ENCODE peak calls at places on chromosomes 2 and 18, in six cellular contexts. T, R, W, C, S and V are unnamed samples.

GRCh38 chr2:118536306-118536705 is 311.1 kb downstream of the EN1 start:
- DNase-seq in S (no peak), T (no peak), R (no peak), C (no peak), W (no peak), V (no peak)

GRCh38 chr2:127471286-127471983 is 53.2 kb downstream of the PROC start:
- DNase-seq in S (no peak), C (no peak), T (no peak), W (no peak), R (no peak), V (no peak)

GRCh38 chr2:20577495-20578235 is 73.2 kb downstream of the HS1BP3 start:
- DNase-seq in C (peak), W (no peak), R (no peak), T (no peak), S (no peak), V (peak)

GRCh38 chr2:37610638-37611289 is 60.7 kb downstream of the CDC42EP3 start:
- DNase-seq in T (no peak), C (no peak), R (no peak), S (no peak), W (no peak), V (no peak)

GRCh38 chr18:49055787-49056186 is 105.0 kb upstream of the SMAD7 start:
- DNase-seq in R (no peak), C (peak), W (no peak), T (no peak), S (peak), V (peak)

GRCh38 chr18:37289423-37289822 is 276.2 kb downstream of the CELF4 start:
- DNase-seq in C (no peak), S (no peak), R (no peak), W (no peak), T (no peak), V (no peak)

GRCh38 chr2:227748079-227748478 is 2.4 kb downstream of the SCYGR8 start:
- DNase-seq in C (no peak), T (no peak), S (no peak), W (peak), R (no peak), V (peak)

GRCh38 chr2:64052468-64053241 is 33.4 kb upstream of the VPS54 start:
- DNase-seq in R (no peak), W (no peak), C (peak), S (no peak), T (no peak), V (no peak)

GRCh38 chr2:104853401-104853925 is 452 bp upstream of the POU3F3 start:
- DNase-seq in C (no peak), T (no peak), R (no peak), S (no peak), W (no peak), V (no peak)

GRCh38 chr2:144374163-144374661 is 145.7 kb downstream of the ZEB2 start:
- DNase-seq in S (no peak), C (no peak), W (no peak), T (no peak), R (no peak), V (no peak)

GRCh38 chr18:45687617-45688016 is 36.4 kb upstream of the SLC14A1 start:
- DNase-seq in R (no peak), W (no peak), S (no peak), T (no peak), C (no peak), V (no peak)

GRCh38 chr2:26696352-26696816 is 3.9 kb downstream of the KCNK3 start:
- DNase-seq in W (peak), T (peak), S (peak), C (peak), R (no peak), V (peak)

GRCh38 chr2:37635359-37636208 is 35.9 kb downstream of the CDC42EP3 start:
- DNase-seq in R (no peak), W (no peak), T (no peak), C (peak), S (no peak), V (peak)

GRCh38 chr2:65647249-65647842 is 214.9 kb upstream of the SPRED2 start:
- DNase-seq in T (no peak), C (no peak), R (no peak), S (no peak), W (no peak), V (no peak)

GRCh38 chr2:63590621-63591408 is 2.1 kb downstream of the MDH1 start:
- DNase-seq in S (peak), T (no peak), C (no peak), R (no peak), W (no peak), V (peak)

GRCh38 chr2:25971596-25971995 is 10.7 kb downstream of the KIF3C start:
- DNase-seq in T (no peak), R (no peak), S (no peak), W (no peak), C (no peak), V (no peak)

GRCh38 chr2:199392363-199392762 is 65.4 kb downstream of the SATB2 start:
- DNase-seq in W (no peak), R (no peak), S (no peak), C (no peak), T (no peak), V (no peak)

GRCh38 chr2:237464757-237465391 is 22.2 kb upstream of the MLPH start:
- DNase-seq in S (no peak), C (no peak), T (no peak), R (no peak), W (no peak), V (no peak)

GRCh38 chr18:22505136-22505535 is 87.4 kb upstream of the CTAGE1 start:
- DNase-seq in S (no peak), C (no peak), W (no peak), T (no peak), R (no peak), V (no peak)

GRCh38 chr2:45930396-45930792 is 278.9 kb downstream of the PRKCE start:
- DNase-seq in S (no peak), C (peak), R (no peak), W (no peak), T (peak), V (no peak)

GRCh38 chr2:241902357-241902991 is 32.9 kb downstream of the RTP5 start:
- DNase-seq in W (peak), R (no peak), C (no peak), T (no peak), S (no peak), V (no peak)

GRCh38 chr2:146734791-146735190 is 1110.0 kb upstream of the ACVR2A start:
- DNase-seq in S (no peak), W (no peak), T (no peak), R (no peak), C (no peak), V (no peak)

GRCh38 chr2:162795312-162795711 is 43.3 kb downstream of the KCNH7 start:
- DNase-seq in T (no peak), S (no peak), R (no peak), W (no peak), C (no peak), V (peak)

GRCh38 chr2:120825370-120826259 is 89.9 kb downstream of the GLI2 start:
- DNase-seq in T (peak), R (no peak), S (no peak), W (no peak), C (peak), V (peak)

GRCh38 chr2:65663831-65664407 is 231.5 kb upstream of the SPRED2 start:
- DNase-seq in W (no peak), T (no peak), R (no peak), C (no peak), S (no peak), V (peak)

GRCh38 chr2:63861220-63861822 is 19.6 kb downstream of the UGP2 start:
- DNase-seq in T (peak), C (no peak), W (no peak), S (peak), R (no peak), V (peak)

GRCh38 chr18:45050712-45051639 is 370.3 kb downstream of the SETBP1 start:
- DNase-seq in W (no peak), T (peak), C (peak), R (no peak), S (no peak), V (peak)

GRCh38 chr18:56639094-56639361 is 636 bp upstream of the TXNL1 start:
- DNase-seq in R (no peak), W (no peak), T (no peak), C (no peak), S (no peak), V (no peak)

GRCh38 chr2:64478502-64479230 is 24.7 kb downstream of the LGALSL start:
- DNase-seq in W (no peak), S (no peak), C (peak), R (no peak), T (no peak), V (no peak)

GRCh38 chr2:203934711-203935438 is 1.7 kb upstream of the ICOS start:
- DNase-seq in R (no peak), T (no peak), C (no peak), S (no peak), W (no peak), V (no peak)

GRCh38 chr2:58699412-58699811 is 458.3 kb upstream of the FANCL start:
- DNase-seq in R (no peak), T (no peak), S (no peak), C (no peak), W (no peak), V (no peak)

GRCh38 chr2:58701688-58702301 is 460.7 kb upstream of the FANCL start:
- DNase-seq in R (no peak), C (no peak), W (no peak), S (no peak), T (no peak), V (no peak)

GRCh38 chr2:58702302-58702696 is 461.2 kb upstream of the FANCL start:
- DNase-seq in S (no peak), W (peak), C (peak), T (no peak), R (no peak), V (no peak)

GRCh38 chr2:58698610-58699009 is 457.5 kb upstream of the FANCL start:
- DNase-seq in W (no peak), S (no peak), T (no peak), C (no peak), R (no peak), V (no peak)

GRCh38 chr2:58700621-58701020 is 459.5 kb upstream of the FANCL start:
- DNase-seq in T (no peak), R (no peak), W (no peak), S (no peak), C (no peak), V (no peak)
- TF ChIP-seq CTCF in T (no peak), R (no peak), W (no peak), S (no peak), C (no peak), V (no peak)

DNA sequence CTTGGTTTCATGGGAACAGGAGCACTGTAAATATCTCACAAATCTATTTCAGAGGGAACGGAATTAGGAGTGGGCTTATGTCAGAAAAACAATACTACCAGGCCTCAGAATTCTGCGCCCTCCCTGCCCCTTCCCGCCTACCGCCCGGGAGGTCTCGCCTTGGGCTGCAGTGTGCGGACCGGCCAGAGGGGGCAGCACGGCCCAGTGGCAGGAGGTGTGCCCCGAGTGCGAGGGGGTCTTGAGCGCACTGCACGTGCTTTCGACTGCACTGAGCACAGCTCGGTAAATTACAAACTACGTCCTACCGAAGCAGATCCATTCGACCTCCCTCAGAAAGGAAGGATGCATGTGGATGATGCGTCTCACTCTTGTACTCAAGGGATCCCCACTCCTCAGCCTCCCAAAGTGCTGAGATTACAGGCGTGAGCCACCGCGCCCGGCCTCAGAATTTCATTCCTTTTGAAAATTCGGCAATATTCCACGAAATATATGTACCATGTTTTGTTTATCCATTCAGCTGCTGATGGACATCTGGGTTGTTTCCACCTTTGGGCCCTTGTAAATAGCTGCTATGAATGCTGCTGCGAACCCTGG is 297.0 kb downstream of the BCL2 start:
- DNase-seq in W (peak), R (no peak), T (no peak), C (no peak), S (no peak), V (no peak)
- TF ChIP-seq CTCF in W (peak), R (peak), T (peak), C (peak), S (no peak), V (peak)

GRCh38 chr2:219998714-219999227 is 371.3 kb downstream of the SLC4A3 start:
- DNase-seq in S (no peak), W (no peak), R (no peak), T (no peak), C (no peak), V (no peak)
- TF ChIP-seq CTCF in S (no peak), W (peak), R (no peak), T (no peak), C (peak), V (no peak)

GRCh38 chr18:77422974-77423373 is 173.3 kb downstream of the GALR1 start:
- DNase-seq in W (no peak), R (no peak), T (no peak), S (no peak), C (no peak), V (peak)
- TF ChIP-seq CTCF in W (peak), R (peak), T (no peak), S (no peak), C (no peak), V (peak)

GRCh38 chr18:27005589-27005988 is 140.1 kb upstream of the AQP4 start:
- DNase-seq in S (no peak), C (no peak), R (no peak), T (no peak), W (no peak), V (peak)

GRCh38 chr18:27007880-27008279 is 142.4 kb upstream of the AQP4 start:
- DNase-seq in R (no peak), C (peak), S (no peak), W (no peak), T (no peak), V (peak)

GRCh38 chr18:27008575-27008974 is 143.1 kb upstream of the AQP4 start:
- DNase-seq in W (peak), C (no peak), R (no peak), T (no peak), S (no peak), V (no peak)

GRCh38 chr18:26999797-27000196 is 134.3 kb upstream of the AQP4 start:
- DNase-seq in S (no peak), R (no peak), T (no peak), C (no peak), W (no peak), V (no peak)

DNA sequence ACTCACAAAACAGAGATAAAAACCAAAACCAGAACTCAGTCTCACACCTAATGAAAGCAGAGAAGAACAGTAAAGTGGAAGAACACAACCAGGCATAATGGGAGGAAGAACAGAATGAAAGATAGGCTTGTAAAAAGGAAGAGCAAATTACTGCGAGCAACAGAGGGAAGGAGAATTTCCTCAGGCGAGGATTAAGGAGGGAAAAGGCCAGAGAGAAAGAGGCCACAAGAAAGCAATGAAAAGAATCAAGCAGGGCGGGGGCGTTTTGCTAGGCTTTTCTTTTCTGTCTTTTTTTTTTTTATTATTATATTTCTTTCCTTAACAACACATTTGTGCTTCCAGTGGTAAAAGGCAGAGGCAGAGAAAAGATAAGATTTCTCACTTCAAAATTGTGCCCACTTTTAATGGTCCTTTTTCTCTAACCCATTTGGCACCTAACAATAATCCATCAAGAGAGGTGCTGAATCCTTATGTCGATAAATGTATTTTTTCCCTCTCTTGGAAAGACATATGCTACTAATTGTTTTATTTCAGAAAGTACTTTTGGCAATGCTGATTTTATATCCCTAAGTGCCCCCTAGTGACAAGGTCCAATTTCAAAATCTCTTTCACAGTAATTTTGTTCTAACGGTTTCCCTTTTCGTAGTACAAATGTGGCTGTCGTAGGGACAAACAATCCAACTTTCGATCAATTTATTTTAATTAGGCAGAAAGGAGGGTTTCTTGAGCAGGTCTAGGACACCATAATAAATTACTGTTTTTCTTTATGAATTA is 138.7 kb upstream of the AQP4 start:
- DNase-seq in W (no peak), T (no peak), S (no peak), R (no peak), C (no peak), V (peak)
- TF ChIP-seq CTCF in W (peak), T (no peak), S (peak), R (no peak), C (peak), V (peak)

GRCh38 chr18:35917043-35917442 is 55.4 kb upstream of the RMP24 start:
- DNase-seq in T (no peak), C (peak), R (no peak), W (no peak), S (no peak), V (peak)
- TF ChIP-seq CTCF in T (peak), C (peak), R (no peak), W (peak), S (no peak), V (no peak)

GRCh38 chr18:61917870-61918269 is 25.1 kb upstream of the RNF152 start:
- DNase-seq in W (no peak), C (no peak), S (no peak), T (no peak), R (no peak), V (no peak)

GRCh38 chr18:61924550-61924949 is 31.7 kb upstream of the RNF152 start:
- DNase-seq in T (no peak), R (no peak), W (no peak), C (no peak), S (no peak), V (no peak)

GRCh38 chr18:61926532-61926931 is 33.7 kb upstream of the RNF152 start:
- DNase-seq in T (no peak), S (no peak), W (no peak), R (no peak), C (no peak), V (no peak)

GRCh38 chr18:61921621-61922235 is 28.9 kb upstream of the RNF152 start:
- DNase-seq in R (no peak), C (no peak), W (no peak), S (no peak), T (no peak), V (no peak)

GRCh38 chr18:61922435-61922834 is 29.6 kb upstream of the RNF152 start:
- DNase-seq in S (no peak), T (no peak), C (peak), R (no peak), W (no peak), V (no peak)
- TF ChIP-seq CTCF in S (no peak), T (no peak), C (no peak), R (no peak), W (no peak), V (no peak)